ENCODE peak calls at places on chromosomes 5 and 9, in eight cellular contexts. One of them, this sample, is unnamed.

GRCh38 chr9:38687389-38687842 is 32.5 kb downstream of the FAM240B start:
- DNase-seq in AG04449: no peak
- DNase-seq in astrocyte of the spinal cord: peak; percentile 39
- DNase-seq in activated CD8-positive, alpha-beta T cell treated with anti-CD3 and anti-CD28 coated beads for 36 hours: peak; percentile 51
- DNase-seq in progenitor cell of endocrine pancreas: no peak
- DNase-seq in nephron progenitor cell: no peak
- DNase-seq in mesothelial cell of epicardium: no peak
- DNase-seq in heart left ventricle: no peak
- DNase-seq in this sample: peak; percentile 49

GRCh38 chr5:100852988-100853449 is 50.1 kb downstream of the ST8SIA4 start:
- DNase-seq in AG04449: no peak
- DNase-seq in astrocyte of the spinal cord: no peak
- DNase-seq in activated CD8-positive, alpha-beta T cell treated with anti-CD3 and anti-CD28 coated beads for 36 hours: no peak
- DNase-seq in progenitor cell of endocrine pancreas: no peak
- DNase-seq in nephron progenitor cell: no peak
- DNase-seq in mesothelial cell of epicardium: no peak
- DNase-seq in heart left ventricle: no peak
- DNase-seq in this sample: peak; percentile 34

GRCh38 chr5:145010834-145011233 is 824.3 kb downstream of the PRELID2 start:
- DNase-seq in AG04449: no peak
- DNase-seq in astrocyte of the spinal cord: no peak
- DNase-seq in activated CD8-positive, alpha-beta T cell treated with anti-CD3 and anti-CD28 coated beads for 36 hours: no peak
- DNase-seq in progenitor cell of endocrine pancreas: no peak
- DNase-seq in nephron progenitor cell: no peak
- DNase-seq in mesothelial cell of epicardium: no peak
- DNase-seq in heart left ventricle: no peak
- DNase-seq in this sample: no peak

GRCh38 chr5:72565519-72566289 is 58.5 kb upstream of the ZNF366 start:
- DNase-seq in AG04449: no peak
- DNase-seq in astrocyte of the spinal cord: no peak
- DNase-seq in activated CD8-positive, alpha-beta T cell treated with anti-CD3 and anti-CD28 coated beads for 36 hours: no peak
- DNase-seq in progenitor cell of endocrine pancreas: no peak
- DNase-seq in nephron progenitor cell: no peak
- DNase-seq in mesothelial cell of epicardium: no peak
- DNase-seq in heart left ventricle: no peak
- DNase-seq in this sample: no peak

GRCh38 chr5:180491496-180491895 is 2.7 kb upstream of the CNOT6 start:
- DNase-seq in AG04449: no peak
- DNase-seq in astrocyte of the spinal cord: no peak
- DNase-seq in activated CD8-positive, alpha-beta T cell treated with anti-CD3 and anti-CD28 coated beads for 36 hours: peak; percentile 12
- DNase-seq in progenitor cell of endocrine pancreas: no peak
- DNase-seq in nephron progenitor cell: no peak
- DNase-seq in mesothelial cell of epicardium: no peak
- DNase-seq in heart left ventricle: no peak
- DNase-seq in this sample: no peak

GRCh38 chr9:122190597-122191381 is 31.1 kb downstream of the MORN5 start:
- DNase-seq in AG04449: no peak
- DNase-seq in astrocyte of the spinal cord: no peak
- DNase-seq in activated CD8-positive, alpha-beta T cell treated with anti-CD3 and anti-CD28 coated beads for 36 hours: peak; percentile 20
- DNase-seq in progenitor cell of endocrine pancreas: no peak
- DNase-seq in nephron progenitor cell: no peak
- DNase-seq in mesothelial cell of epicardium: no peak
- DNase-seq in heart left ventricle: no peak
- DNase-seq in this sample: no peak

GRCh38 chr5:161302557-161302956 is 244.0 kb downstream of the GABRB2 start:
- DNase-seq in AG04449: no peak
- DNase-seq in astrocyte of the spinal cord: no peak
- DNase-seq in activated CD8-positive, alpha-beta T cell treated with anti-CD3 and anti-CD28 coated beads for 36 hours: no peak
- DNase-seq in progenitor cell of endocrine pancreas: no peak
- DNase-seq in nephron progenitor cell: no peak
- DNase-seq in mesothelial cell of epicardium: no peak
- DNase-seq in heart left ventricle: no peak
- DNase-seq in this sample: no peak

GRCh38 chr5:107058239-107058638 is 612.5 kb downstream of the EFNA5 start:
- DNase-seq in AG04449: no peak
- DNase-seq in astrocyte of the spinal cord: no peak
- DNase-seq in activated CD8-positive, alpha-beta T cell treated with anti-CD3 and anti-CD28 coated beads for 36 hours: no peak
- DNase-seq in progenitor cell of endocrine pancreas: no peak
- DNase-seq in nephron progenitor cell: no peak
- DNase-seq in mesothelial cell of epicardium: no peak
- DNase-seq in heart left ventricle: no peak
- DNase-seq in this sample: no peak

GRCh38 chr9:37919956-37920335 is 16.0 kb upstream of the SLC25A51 start:
- DNase-seq in AG04449: no peak
- DNase-seq in astrocyte of the spinal cord: no peak
- DNase-seq in activated CD8-positive, alpha-beta T cell treated with anti-CD3 and anti-CD28 coated beads for 36 hours: no peak
- DNase-seq in progenitor cell of endocrine pancreas: no peak
- DNase-seq in nephron progenitor cell: no peak
- DNase-seq in mesothelial cell of epicardium: no peak
- DNase-seq in heart left ventricle: no peak
- DNase-seq in this sample: no peak

GRCh38 chr5:180126716-180127681 is 55.4 kb upstream of the RNF130 start:
- DNase-seq in AG04449: no peak
- DNase-seq in astrocyte of the spinal cord: no peak
- DNase-seq in activated CD8-positive, alpha-beta T cell treated with anti-CD3 and anti-CD28 coated beads for 36 hours: peak; percentile 45
- DNase-seq in progenitor cell of endocrine pancreas: peak; percentile 47
- DNase-seq in nephron progenitor cell: peak; percentile 69
- DNase-seq in mesothelial cell of epicardium: peak; percentile 35
- DNase-seq in heart left ventricle: no peak
- DNase-seq in this sample: peak; percentile 80

GRCh38 chr5:135386886-135387628 is 12.0 kb downstream of the MACROH2A1 start:
- DNase-seq in AG04449: peak; percentile 73
- DNase-seq in astrocyte of the spinal cord: peak; percentile 87
- DNase-seq in activated CD8-positive, alpha-beta T cell treated with anti-CD3 and anti-CD28 coated beads for 36 hours: no peak
- DNase-seq in progenitor cell of endocrine pancreas: no peak
- DNase-seq in nephron progenitor cell: no peak
- DNase-seq in mesothelial cell of epicardium: no peak
- DNase-seq in heart left ventricle: peak; percentile 47
- DNase-seq in this sample: no peak

GRCh38 chr5:147803941-147804717 is 21.6 kb upstream of the JAKMIP2 start:
- DNase-seq in AG04449: no peak
- DNase-seq in astrocyte of the spinal cord: no peak
- DNase-seq in activated CD8-positive, alpha-beta T cell treated with anti-CD3 and anti-CD28 coated beads for 36 hours: no peak
- DNase-seq in progenitor cell of endocrine pancreas: no peak
- DNase-seq in nephron progenitor cell: no peak
- DNase-seq in mesothelial cell of epicardium: no peak
- DNase-seq in heart left ventricle: no peak
- DNase-seq in this sample: no peak

GRCh38 chr5:72767289-72768010 is 49.0 kb upstream of the TNPO1 start:
- DNase-seq in AG04449: no peak
- DNase-seq in astrocyte of the spinal cord: peak; percentile 37
- DNase-seq in activated CD8-positive, alpha-beta T cell treated with anti-CD3 and anti-CD28 coated beads for 36 hours: no peak
- DNase-seq in progenitor cell of endocrine pancreas: no peak
- DNase-seq in nephron progenitor cell: no peak
- DNase-seq in mesothelial cell of epicardium: no peak
- DNase-seq in heart left ventricle: no peak
- DNase-seq in this sample: no peak

GRCh38 chr9:92294297-92294676 is 790 bp upstream of the IARS1 start:
- DNase-seq in AG04449: no peak
- DNase-seq in astrocyte of the spinal cord: peak; percentile 8
- DNase-seq in activated CD8-positive, alpha-beta T cell treated with anti-CD3 and anti-CD28 coated beads for 36 hours: peak; percentile 38
- DNase-seq in progenitor cell of endocrine pancreas: no peak
- DNase-seq in nephron progenitor cell: no peak
- DNase-seq in mesothelial cell of epicardium: no peak
- DNase-seq in heart left ventricle: no peak
- DNase-seq in this sample: no peak

GRCh38 chr5:139667730-139668063 is 19.5 kb downstream of the CXXC5 start:
- DNase-seq in AG04449: no peak
- DNase-seq in astrocyte of the spinal cord: no peak
- DNase-seq in activated CD8-positive, alpha-beta T cell treated with anti-CD3 and anti-CD28 coated beads for 36 hours: no peak
- DNase-seq in progenitor cell of endocrine pancreas: no peak
- DNase-seq in nephron progenitor cell: no peak
- DNase-seq in mesothelial cell of epicardium: no peak
- DNase-seq in heart left ventricle: no peak
- DNase-seq in this sample: no peak

GRCh38 chr5:98698359-98698758 is 75.1 kb upstream of the RGMB start:
- DNase-seq in AG04449: no peak
- DNase-seq in astrocyte of the spinal cord: no peak
- DNase-seq in activated CD8-positive, alpha-beta T cell treated with anti-CD3 and anti-CD28 coated beads for 36 hours: no peak
- DNase-seq in progenitor cell of endocrine pancreas: no peak
- DNase-seq in nephron progenitor cell: no peak
- DNase-seq in mesothelial cell of epicardium: no peak
- DNase-seq in heart left ventricle: no peak
- DNase-seq in this sample: no peak

GRCh38 chr5:73625905-73626811 is at the start of gene ARHGEF28:
- DNase-seq in AG04449: no peak
- DNase-seq in astrocyte of the spinal cord: peak; percentile 53
- DNase-seq in activated CD8-positive, alpha-beta T cell treated with anti-CD3 and anti-CD28 coated beads for 36 hours: peak; percentile 17
- DNase-seq in progenitor cell of endocrine pancreas: peak; percentile 20
- DNase-seq in nephron progenitor cell: peak; percentile 79
- DNase-seq in mesothelial cell of epicardium: peak; percentile 32
- DNase-seq in heart left ventricle: peak; percentile 55
- DNase-seq in this sample: peak; percentile 79

GRCh38 chr5:15834596-15835245 is 334.7 kb downstream of the FBXL7 start:
- DNase-seq in AG04449: peak; percentile 70
- DNase-seq in astrocyte of the spinal cord: peak; percentile 84
- DNase-seq in activated CD8-positive, alpha-beta T cell treated with anti-CD3 and anti-CD28 coated beads for 36 hours: no peak
- DNase-seq in progenitor cell of endocrine pancreas: no peak
- DNase-seq in nephron progenitor cell: no peak
- DNase-seq in mesothelial cell of epicardium: no peak
- DNase-seq in heart left ventricle: no peak
- DNase-seq in this sample: no peak

GRCh38 chr9:68894502-68894901 is 119.4 kb downstream of the PRKACG start:
- DNase-seq in AG04449: no peak
- DNase-seq in astrocyte of the spinal cord: no peak
- DNase-seq in activated CD8-positive, alpha-beta T cell treated with anti-CD3 and anti-CD28 coated beads for 36 hours: no peak
- DNase-seq in progenitor cell of endocrine pancreas: no peak
- DNase-seq in nephron progenitor cell: no peak
- DNase-seq in mesothelial cell of epicardium: no peak
- DNase-seq in heart left ventricle: no peak
- DNase-seq in this sample: no peak

GRCh38 chr5:136730426-136730825 is 365.1 kb upstream of the TRPC7 start:
- DNase-seq in AG04449: no peak
- DNase-seq in astrocyte of the spinal cord: no peak
- DNase-seq in activated CD8-positive, alpha-beta T cell treated with anti-CD3 and anti-CD28 coated beads for 36 hours: no peak
- DNase-seq in progenitor cell of endocrine pancreas: no peak
- DNase-seq in nephron progenitor cell: no peak
- DNase-seq in mesothelial cell of epicardium: no peak
- DNase-seq in heart left ventricle: no peak
- DNase-seq in this sample: no peak

GRCh38 chr9:18459958-18460584 is 13.9 kb upstream of the ADAMTSL1 start:
- DNase-seq in AG04449: no peak
- DNase-seq in astrocyte of the spinal cord: peak; percentile 88
- DNase-seq in activated CD8-positive, alpha-beta T cell treated with anti-CD3 and anti-CD28 coated beads for 36 hours: no peak
- DNase-seq in progenitor cell of endocrine pancreas: no peak
- DNase-seq in nephron progenitor cell: no peak
- DNase-seq in mesothelial cell of epicardium: no peak
- DNase-seq in heart left ventricle: no peak
- DNase-seq in this sample: no peak

DNA sequence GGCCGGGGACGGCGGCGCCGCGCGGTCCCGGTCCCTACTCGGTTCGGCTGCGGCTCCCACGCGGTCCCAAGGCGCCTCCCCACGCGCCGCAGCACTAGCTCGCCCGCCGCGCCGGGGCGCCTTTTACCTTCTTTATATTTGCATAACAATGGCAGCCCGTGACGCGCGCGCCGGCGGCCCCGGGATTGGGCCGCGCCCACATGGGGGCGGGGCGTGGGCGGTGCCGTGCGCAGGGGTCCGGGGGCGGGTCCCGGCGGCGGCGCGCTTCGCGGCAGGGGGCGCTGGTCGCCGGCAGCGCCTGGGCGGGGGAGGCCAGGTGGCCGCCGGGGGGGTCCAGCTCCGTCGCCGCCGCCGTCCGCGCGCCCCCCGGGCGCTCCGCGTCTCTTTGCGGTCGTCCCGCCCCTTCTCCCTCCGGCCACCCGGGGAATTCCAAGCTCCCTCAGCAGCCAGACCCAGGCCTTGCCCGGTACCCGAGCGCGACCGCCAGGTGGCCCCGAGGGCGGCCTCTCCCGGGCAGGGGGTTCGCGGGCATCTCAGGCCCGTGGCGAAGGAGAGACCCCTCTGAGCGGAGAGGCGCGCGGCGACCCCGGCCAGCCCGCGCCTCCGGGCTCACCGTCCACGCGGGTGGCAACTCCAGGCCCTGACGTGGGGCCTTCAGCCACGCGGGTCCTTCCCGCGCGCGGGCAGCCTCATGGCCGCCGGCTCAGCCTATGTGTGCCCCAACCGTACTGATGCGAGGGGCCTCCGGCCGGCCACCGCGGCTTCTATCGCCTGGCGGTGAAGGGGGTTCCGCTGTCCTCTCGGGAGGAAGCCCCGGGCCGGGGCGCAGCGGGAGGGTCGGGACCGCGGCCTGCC is at the start of gene NRARP:
- DNase-seq in AG04449: no peak
- DNase-seq in astrocyte of the spinal cord: peak; percentile 74
- DNase-seq in activated CD8-positive, alpha-beta T cell treated with anti-CD3 and anti-CD28 coated beads for 36 hours: peak; percentile 95
- DNase-seq in progenitor cell of endocrine pancreas: peak; percentile 90
- DNase-seq in nephron progenitor cell: peak; percentile 95
- DNase-seq in mesothelial cell of epicardium: peak; percentile 83
- DNase-seq in heart left ventricle: peak; percentile 92
- DNase-seq in this sample: peak; percentile 99
- TF ChIP-seq CTCF in AG04449: peak; percentile 75
- TF ChIP-seq CTCF in astrocyte of the spinal cord: peak; percentile 56
- TF ChIP-seq CTCF in activated CD8-positive, alpha-beta T cell treated with anti-CD3 and anti-CD28 coated beads for 36 hours: peak; percentile 75
- TF ChIP-seq CTCF in progenitor cell of endocrine pancreas: peak; percentile 83
- TF ChIP-seq CTCF in nephron progenitor cell: peak; percentile 49
- TF ChIP-seq CTCF in mesothelial cell of epicardium: peak; percentile 72
- TF ChIP-seq CTCF in heart left ventricle: peak; percentile 67
- TF ChIP-seq CTCF in this sample: peak; percentile 33

GRCh38 chr5:10457682-10458574 is 16.2 kb downstream of the ROPN1L start:
- DNase-seq in AG04449: no peak
- DNase-seq in astrocyte of the spinal cord: no peak
- DNase-seq in activated CD8-positive, alpha-beta T cell treated with anti-CD3 and anti-CD28 coated beads for 36 hours: no peak
- DNase-seq in progenitor cell of endocrine pancreas: no peak
- DNase-seq in nephron progenitor cell: peak; percentile 27
- DNase-seq in mesothelial cell of epicardium: no peak
- DNase-seq in heart left ventricle: no peak
- DNase-seq in this sample: no peak
- TF ChIP-seq CTCF in AG04449: peak; percentile 39
- TF ChIP-seq CTCF in astrocyte of the spinal cord: no peak
- TF ChIP-seq CTCF in activated CD8-positive, alpha-beta T cell treated with anti-CD3 and anti-CD28 coated beads for 36 hours: no peak
- TF ChIP-seq CTCF in progenitor cell of endocrine pancreas: no peak
- TF ChIP-seq CTCF in nephron progenitor cell: no peak
- TF ChIP-seq CTCF in mesothelial cell of epicardium: no peak
- TF ChIP-seq CTCF in heart left ventricle: no peak
- TF ChIP-seq CTCF in this sample: no peak

GRCh38 chr9:131393622-131394463 is at the start of gene PRRC2B:
- DNase-seq in AG04449: no peak
- DNase-seq in astrocyte of the spinal cord: peak; percentile 73
- DNase-seq in activated CD8-positive, alpha-beta T cell treated with anti-CD3 and anti-CD28 coated beads for 36 hours: peak; percentile 84
- DNase-seq in progenitor cell of endocrine pancreas: peak; percentile 91
- DNase-seq in nephron progenitor cell: peak; percentile 93
- DNase-seq in mesothelial cell of epicardium: peak; percentile 93
- DNase-seq in heart left ventricle: peak; percentile 91
- DNase-seq in this sample: peak; percentile 98
- TF ChIP-seq CTCF in AG04449: peak; percentile 51
- TF ChIP-seq CTCF in astrocyte of the spinal cord: peak; percentile 37
- TF ChIP-seq CTCF in activated CD8-positive, alpha-beta T cell treated with anti-CD3 and anti-CD28 coated beads for 36 hours: peak; percentile 61
- TF ChIP-seq CTCF in progenitor cell of endocrine pancreas: peak; percentile 68
- TF ChIP-seq CTCF in nephron progenitor cell: no peak
- TF ChIP-seq CTCF in mesothelial cell of epicardium: peak; percentile 24
- TF ChIP-seq CTCF in heart left ventricle: peak; percentile 78
- TF ChIP-seq CTCF in this sample: peak; percentile 48

GRCh38 chr5:33299621-33300208 is 141.1 kb upstream of the TARS1 start:
- DNase-seq in AG04449: no peak
- DNase-seq in astrocyte of the spinal cord: peak; percentile 79
- DNase-seq in activated CD8-positive, alpha-beta T cell treated with anti-CD3 and anti-CD28 coated beads for 36 hours: no peak
- DNase-seq in progenitor cell of endocrine pancreas: no peak
- DNase-seq in nephron progenitor cell: no peak
- DNase-seq in mesothelial cell of epicardium: no peak
- DNase-seq in heart left ventricle: no peak
- DNase-seq in this sample: peak; percentile 30
- TF ChIP-seq CTCF in AG04449: peak; percentile 42
- TF ChIP-seq CTCF in astrocyte of the spinal cord: peak; percentile 61
- TF ChIP-seq CTCF in activated CD8-positive, alpha-beta T cell treated with anti-CD3 and anti-CD28 coated beads for 36 hours: peak; percentile 38
- TF ChIP-seq CTCF in progenitor cell of endocrine pancreas: peak; percentile 44
- TF ChIP-seq CTCF in nephron progenitor cell: no peak
- TF ChIP-seq CTCF in mesothelial cell of epicardium: no peak
- TF ChIP-seq CTCF in heart left ventricle: peak; percentile 32
- TF ChIP-seq CTCF in this sample: no peak

This sample was measured in GM20000.